ENCODE peak calls at places on chromosomes 5 and 9, in ten cellular contexts. One of them, this sample, is unnamed. For H3K9me3, the result is how much of the 10 kb centered on the place peaks cover.

GRCh38 chr5:73591698-73592501 is 26.4 kb downstream of the UTP15 start:
- DNase-seq in lower lobe of right lung: no peak
- DNase-seq in IMR-90: peak
- DNase-seq in tibial artery: no peak
- DNase-seq in heart left ventricle: no peak
- DNase-seq in uterus: no peak
- DNase-seq in naive thymus-derived CD4-positive, alpha-beta T cell: no peak
- DNase-seq in DND-41: no peak
- DNase-seq in CD4-positive, alpha-beta memory T cell: no peak
- DNase-seq in upper lobe of left lung: no peak
- DNase-seq in this sample: no peak

GRCh38 chr5:113489299-113489698 is 1.0 kb upstream of the MCC start:
- DNase-seq in lower lobe of right lung: no peak
- DNase-seq in IMR-90: peak
- DNase-seq in tibial artery: no peak
- DNase-seq in heart left ventricle: peak
- DNase-seq in uterus: no peak
- DNase-seq in naive thymus-derived CD4-positive, alpha-beta T cell: peak
- DNase-seq in DND-41: peak
- DNase-seq in CD4-positive, alpha-beta memory T cell: peak
- DNase-seq in upper lobe of left lung: peak
- DNase-seq in this sample: no peak

GRCh38 chr5:60843693-60844428 is at the start of gene ELOVL7:
- DNase-seq in lower lobe of right lung: peak
- DNase-seq in IMR-90: peak
- DNase-seq in tibial artery: no peak
- DNase-seq in heart left ventricle: peak
- DNase-seq in uterus: peak
- DNase-seq in naive thymus-derived CD4-positive, alpha-beta T cell: no peak
- DNase-seq in DND-41: no peak
- DNase-seq in CD4-positive, alpha-beta memory T cell: no peak
- DNase-seq in upper lobe of left lung: peak
- DNase-seq in this sample: peak

GRCh38 chr5:92332039-92332438 is 948.9 kb upstream of the ARRDC3 start:
- DNase-seq in lower lobe of right lung: no peak
- DNase-seq in IMR-90: peak
- DNase-seq in tibial artery: no peak
- DNase-seq in heart left ventricle: no peak
- DNase-seq in uterus: no peak
- DNase-seq in naive thymus-derived CD4-positive, alpha-beta T cell: no peak
- DNase-seq in DND-41: no peak
- DNase-seq in CD4-positive, alpha-beta memory T cell: no peak
- DNase-seq in upper lobe of left lung: no peak
- DNase-seq in this sample: no peak

GRCh38 chr9:112552229-112553050 is 65.8 kb downstream of the KIAA1958 start:
- DNase-seq in lower lobe of right lung: no peak
- DNase-seq in IMR-90: no peak
- DNase-seq in tibial artery: no peak
- DNase-seq in heart left ventricle: peak
- DNase-seq in uterus: no peak
- DNase-seq in naive thymus-derived CD4-positive, alpha-beta T cell: no peak
- DNase-seq in DND-41: no peak
- DNase-seq in CD4-positive, alpha-beta memory T cell: no peak
- DNase-seq in upper lobe of left lung: no peak
- DNase-seq in this sample: no peak

GRCh38 chr9:33809506-33809905 is 7.5 kb upstream of the UBE2R2 start:
- DNase-seq in lower lobe of right lung: no peak
- DNase-seq in IMR-90: peak
- DNase-seq in tibial artery: no peak
- DNase-seq in heart left ventricle: no peak
- DNase-seq in uterus: no peak
- DNase-seq in naive thymus-derived CD4-positive, alpha-beta T cell: no peak
- DNase-seq in DND-41: no peak
- DNase-seq in CD4-positive, alpha-beta memory T cell: no peak
- DNase-seq in upper lobe of left lung: no peak
- DNase-seq in this sample: no peak

GRCh38 chr9:35274988-35275387 is 113.2 kb downstream of the UNC13B start:
- DNase-seq in lower lobe of right lung: no peak
- DNase-seq in IMR-90: no peak
- DNase-seq in tibial artery: no peak
- DNase-seq in heart left ventricle: no peak
- DNase-seq in uterus: no peak
- DNase-seq in naive thymus-derived CD4-positive, alpha-beta T cell: no peak
- DNase-seq in DND-41: no peak
- DNase-seq in CD4-positive, alpha-beta memory T cell: no peak
- DNase-seq in upper lobe of left lung: no peak
- DNase-seq in this sample: no peak

GRCh38 chr9:34602906-34603305 is 9.0 kb downstream of the RPP25L start:
- DNase-seq in lower lobe of right lung: no peak
- DNase-seq in IMR-90: no peak
- DNase-seq in tibial artery: no peak
- DNase-seq in heart left ventricle: no peak
- DNase-seq in uterus: no peak
- DNase-seq in naive thymus-derived CD4-positive, alpha-beta T cell: no peak
- DNase-seq in DND-41: no peak
- DNase-seq in CD4-positive, alpha-beta memory T cell: no peak
- DNase-seq in upper lobe of left lung: no peak
- DNase-seq in this sample: no peak

GRCh38 chr5:74200560-74200959 is 440.0 kb downstream of the ENC1 start:
- DNase-seq in lower lobe of right lung: no peak
- DNase-seq in IMR-90: no peak
- DNase-seq in tibial artery: no peak
- DNase-seq in heart left ventricle: no peak
- DNase-seq in uterus: no peak
- DNase-seq in naive thymus-derived CD4-positive, alpha-beta T cell: no peak
- DNase-seq in DND-41: no peak
- DNase-seq in CD4-positive, alpha-beta memory T cell: no peak
- DNase-seq in upper lobe of left lung: no peak
- DNase-seq in this sample: no peak

GRCh38 chr5:154287136-154287535 is 96.6 kb downstream of the GALNT10 start:
- DNase-seq in lower lobe of right lung: peak
- DNase-seq in IMR-90: peak
- DNase-seq in tibial artery: no peak
- DNase-seq in heart left ventricle: no peak
- DNase-seq in uterus: no peak
- DNase-seq in naive thymus-derived CD4-positive, alpha-beta T cell: no peak
- DNase-seq in DND-41: no peak
- DNase-seq in CD4-positive, alpha-beta memory T cell: no peak
- DNase-seq in upper lobe of left lung: peak
- DNase-seq in this sample: peak

GRCh38 chr5:54719384-54720306 is 202.1 kb downstream of the SNX18 start:
- DNase-seq in lower lobe of right lung: no peak
- DNase-seq in IMR-90: peak
- DNase-seq in tibial artery: no peak
- DNase-seq in heart left ventricle: peak
- DNase-seq in uterus: no peak
- DNase-seq in naive thymus-derived CD4-positive, alpha-beta T cell: no peak
- DNase-seq in DND-41: no peak
- DNase-seq in CD4-positive, alpha-beta memory T cell: no peak
- DNase-seq in upper lobe of left lung: no peak
- DNase-seq in this sample: no peak

GRCh38 chr5:132799392-132799791 is 13.7 kb upstream of the SOWAHA start:
- DNase-seq in lower lobe of right lung: no peak
- DNase-seq in IMR-90: no peak
- DNase-seq in tibial artery: no peak
- DNase-seq in heart left ventricle: no peak
- DNase-seq in uterus: no peak
- DNase-seq in naive thymus-derived CD4-positive, alpha-beta T cell: no peak
- DNase-seq in DND-41: no peak
- DNase-seq in CD4-positive, alpha-beta memory T cell: no peak
- DNase-seq in upper lobe of left lung: no peak
- DNase-seq in this sample: no peak

GRCh38 chr5:162068931-162069330 is 1.4 kb downstream of the GABRG2 start:
- DNase-seq in lower lobe of right lung: no peak
- DNase-seq in IMR-90: no peak
- DNase-seq in tibial artery: no peak
- DNase-seq in heart left ventricle: no peak
- DNase-seq in uterus: no peak
- DNase-seq in naive thymus-derived CD4-positive, alpha-beta T cell: no peak
- DNase-seq in DND-41: no peak
- DNase-seq in CD4-positive, alpha-beta memory T cell: no peak
- DNase-seq in upper lobe of left lung: no peak
- DNase-seq in this sample: no peak

GRCh38 chr9:16335788-16336580 is 534.5 kb downstream of the BNC2 start:
- DNase-seq in lower lobe of right lung: no peak
- DNase-seq in IMR-90: peak
- DNase-seq in tibial artery: peak
- DNase-seq in heart left ventricle: peak
- DNase-seq in uterus: peak
- DNase-seq in naive thymus-derived CD4-positive, alpha-beta T cell: no peak
- DNase-seq in DND-41: no peak
- DNase-seq in CD4-positive, alpha-beta memory T cell: no peak
- DNase-seq in upper lobe of left lung: peak
- DNase-seq in this sample: peak

GRCh38 chr5:20248102-20248501 is 260.1 kb upstream of the CDH18 start:
- DNase-seq in lower lobe of right lung: no peak
- DNase-seq in IMR-90: no peak
- DNase-seq in tibial artery: no peak
- DNase-seq in heart left ventricle: no peak
- DNase-seq in uterus: no peak
- DNase-seq in naive thymus-derived CD4-positive, alpha-beta T cell: no peak
- DNase-seq in DND-41: no peak
- DNase-seq in CD4-positive, alpha-beta memory T cell: no peak
- DNase-seq in upper lobe of left lung: no peak
- DNase-seq in this sample: no peak

DNA sequence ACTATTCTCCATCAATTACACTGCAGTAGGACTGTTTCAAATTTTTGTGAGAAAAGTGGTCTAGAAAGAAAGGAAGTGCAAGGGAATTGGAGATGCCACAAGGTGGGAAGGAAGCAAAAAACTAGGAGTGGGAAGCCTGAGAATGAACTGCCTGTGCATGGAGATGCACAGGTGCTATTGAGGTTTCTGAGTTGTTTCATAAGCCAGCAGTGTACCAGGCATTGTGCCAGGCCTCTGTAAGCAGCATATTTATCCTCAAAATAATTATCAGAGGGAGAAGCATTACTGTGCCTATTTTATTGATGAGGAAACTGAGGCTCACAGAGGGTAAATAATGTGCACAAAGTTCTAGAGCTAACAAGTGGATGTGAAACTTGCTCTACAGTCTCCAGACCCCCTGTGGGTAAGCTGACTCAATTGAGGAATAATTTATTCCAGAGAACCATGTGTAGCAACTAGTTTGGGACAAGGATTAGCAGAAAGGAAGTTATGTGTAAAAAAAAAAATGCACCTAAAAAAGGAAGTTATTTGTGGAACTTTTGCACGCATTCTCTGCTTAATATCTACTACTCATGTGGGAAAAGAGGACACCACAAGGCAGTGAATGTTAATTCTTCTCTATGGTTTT is 96.7 kb downstream of the SNCAIP start:
- DNase-seq in lower lobe of right lung: no peak
- DNase-seq in IMR-90: no peak
- DNase-seq in tibial artery: no peak
- DNase-seq in heart left ventricle: no peak
- DNase-seq in uterus: no peak
- DNase-seq in naive thymus-derived CD4-positive, alpha-beta T cell: no peak
- DNase-seq in DND-41: no peak
- DNase-seq in CD4-positive, alpha-beta memory T cell: no peak
- DNase-seq in upper lobe of left lung: no peak
- DNase-seq in this sample: no peak
- H3K9me3 ChIP-seq in lower lobe of right lung: under half
- H3K9me3 ChIP-seq in IMR-90: under half
- H3K9me3 ChIP-seq in tibial artery: under half
- H3K9me3 ChIP-seq in heart left ventricle: under half
- H3K9me3 ChIP-seq in uterus: under half
- H3K9me3 ChIP-seq in naive thymus-derived CD4-positive, alpha-beta T cell: under half
- H3K9me3 ChIP-seq in DND-41: under half
- H3K9me3 ChIP-seq in CD4-positive, alpha-beta memory T cell: under half
- H3K9me3 ChIP-seq in upper lobe of left lung: under half
- H3K9me3 ChIP-seq in this sample: under half

DNA sequence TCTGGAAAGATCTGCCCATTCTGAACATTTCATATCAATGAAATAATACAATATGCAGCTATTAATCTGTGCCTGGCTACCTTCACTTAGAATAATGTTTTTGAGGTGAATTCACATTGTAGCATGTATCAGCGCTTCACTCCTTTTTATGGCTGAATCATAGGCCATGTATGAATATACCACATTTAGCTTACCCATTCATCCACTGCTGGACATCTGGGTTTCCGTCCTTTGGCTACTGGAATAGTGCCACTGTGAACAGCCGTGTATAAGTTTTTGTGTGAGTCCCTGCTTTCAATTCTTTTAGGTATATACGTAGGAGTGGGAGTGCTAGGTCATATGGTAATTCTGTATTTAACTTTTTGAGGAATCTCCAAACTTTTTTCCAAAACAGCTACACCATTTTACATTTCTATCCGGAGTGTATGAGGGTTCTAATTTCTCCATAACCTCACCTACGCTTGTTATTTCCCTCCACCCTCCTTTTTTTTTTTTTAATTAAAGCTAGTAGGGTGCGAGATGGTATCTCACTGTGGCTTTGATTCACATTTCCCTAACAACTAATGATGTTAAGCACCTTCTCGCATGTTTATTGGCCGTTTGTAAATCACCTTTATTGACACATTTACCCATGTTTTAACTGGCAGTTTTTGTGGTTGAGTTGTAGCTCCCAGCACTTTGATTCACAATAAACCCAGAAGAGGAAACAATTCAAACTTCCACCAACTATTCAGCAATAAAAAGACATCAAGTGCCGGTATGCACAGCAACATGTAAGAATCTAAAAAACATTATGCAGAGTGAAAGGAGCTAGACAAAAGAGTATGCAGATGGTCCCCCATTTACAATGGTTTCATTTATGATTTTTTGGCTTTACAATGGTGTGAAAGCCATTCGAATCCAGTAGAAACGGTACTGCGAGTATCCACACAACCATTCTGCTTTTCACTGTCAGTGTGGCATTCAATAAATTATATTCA is 8.1 kb downstream of the SEMA4D start:
- DNase-seq in lower lobe of right lung: no peak
- DNase-seq in IMR-90: no peak
- DNase-seq in tibial artery: no peak
- DNase-seq in heart left ventricle: no peak
- DNase-seq in uterus: no peak
- DNase-seq in naive thymus-derived CD4-positive, alpha-beta T cell: peak
- DNase-seq in DND-41: no peak
- DNase-seq in CD4-positive, alpha-beta memory T cell: peak
- DNase-seq in upper lobe of left lung: no peak
- DNase-seq in this sample: no peak
- H3K4me3 ChIP-seq in lower lobe of right lung: no peak
- H3K4me3 ChIP-seq in IMR-90: no peak
- H3K4me3 ChIP-seq in tibial artery: no peak
- H3K4me3 ChIP-seq in heart left ventricle: no peak
- H3K4me3 ChIP-seq in uterus: no peak
- H3K4me3 ChIP-seq in naive thymus-derived CD4-positive, alpha-beta T cell: peak
- H3K4me3 ChIP-seq in DND-41: no peak
- H3K4me3 ChIP-seq in CD4-positive, alpha-beta memory T cell: peak
- H3K4me3 ChIP-seq in upper lobe of left lung: no peak
- H3K4me3 ChIP-seq in this sample: no peak

GRCh38 chr5:34553544-34553943 is 102.6 kb upstream of the RAI14 start:
- DNase-seq in lower lobe of right lung: no peak
- DNase-seq in IMR-90: no peak
- DNase-seq in tibial artery: no peak
- DNase-seq in heart left ventricle: no peak
- DNase-seq in uterus: no peak
- DNase-seq in naive thymus-derived CD4-positive, alpha-beta T cell: no peak
- DNase-seq in DND-41: no peak
- DNase-seq in CD4-positive, alpha-beta memory T cell: no peak
- DNase-seq in upper lobe of left lung: no peak
- DNase-seq in this sample: no peak
- H3K27ac ChIP-seq in lower lobe of right lung: no peak
- H3K27ac ChIP-seq in IMR-90: no peak
- H3K27ac ChIP-seq in tibial artery: no peak
- H3K27ac ChIP-seq in heart left ventricle: no peak
- H3K27ac ChIP-seq in uterus: no peak
- H3K27ac ChIP-seq in naive thymus-derived CD4-positive, alpha-beta T cell: no peak
- H3K27ac ChIP-seq in DND-41: no peak
- H3K27ac ChIP-seq in CD4-positive, alpha-beta memory T cell: no peak
- H3K27ac ChIP-seq in upper lobe of left lung: no peak
- H3K27ac ChIP-seq in this sample: no peak

GRCh38 chr5:178983728-178984127 is 11.4 kb downstream of the GRM6 start:
- DNase-seq in lower lobe of right lung: no peak
- DNase-seq in IMR-90: no peak
- DNase-seq in tibial artery: no peak
- DNase-seq in heart left ventricle: no peak
- DNase-seq in uterus: no peak
- DNase-seq in naive thymus-derived CD4-positive, alpha-beta T cell: no peak
- DNase-seq in DND-41: no peak
- DNase-seq in CD4-positive, alpha-beta memory T cell: no peak
- DNase-seq in upper lobe of left lung: no peak
- DNase-seq in this sample: no peak
- H3K9me3 ChIP-seq in lower lobe of right lung: half or more
- H3K9me3 ChIP-seq in IMR-90: half or more
- H3K9me3 ChIP-seq in tibial artery: half or more
- H3K9me3 ChIP-seq in heart left ventricle: half or more
- H3K9me3 ChIP-seq in uterus: half or more
- H3K9me3 ChIP-seq in naive thymus-derived CD4-positive, alpha-beta T cell: under half
- H3K9me3 ChIP-seq in DND-41: under half
- H3K9me3 ChIP-seq in CD4-positive, alpha-beta memory T cell: under half
- H3K9me3 ChIP-seq in upper lobe of left lung: under half
- H3K9me3 ChIP-seq in this sample: under half

This sample was measured in aorta.